ENCODE peak calls at places on chromosome 11, in four cellular contexts. One of them, this sample, is unnamed.

GRCh38 chr11:64870176-64870892 is 8.1 kb downstream of the EHD1 start:
- DNase-seq in H9: no peak
- DNase-seq in mesendoderm: peak
- DNase-seq in H1: no peak
- DNase-seq in this sample: peak

GRCh38 chr11:113114452-113115027 is 153.3 kb downstream of the NCAM1 start:
- DNase-seq in H9: peak
- DNase-seq in mesendoderm: peak
- DNase-seq in H1: peak
- DNase-seq in this sample: peak

GRCh38 chr11:77747381-77747969 is 73.0 kb downstream of the RSF1 start:
- DNase-seq in H9: no peak
- DNase-seq in mesendoderm: peak
- DNase-seq in H1: no peak
- DNase-seq in this sample: peak

GRCh38 chr11:95596011-95596489 is 193.5 kb downstream of the FAM76B start:
- DNase-seq in H9: no peak
- DNase-seq in mesendoderm: peak
- DNase-seq in H1: no peak
- DNase-seq in this sample: peak

GRCh38 chr11:120985718-120986569 is 38.0 kb upstream of the TBCEL start:
- DNase-seq in H9: peak
- DNase-seq in mesendoderm: peak
- DNase-seq in H1: no peak
- DNase-seq in this sample: peak

GRCh38 chr11:1285876-1286275 is 23.6 kb downstream of the TOLLIP start:
- DNase-seq in H9: no peak
- DNase-seq in mesendoderm: no peak
- DNase-seq in H1: no peak
- DNase-seq in this sample: no peak

GRCh38 chr11:61617515-61617914 is 36.6 kb upstream of the SYT7 start:
- DNase-seq in H9: no peak
- DNase-seq in mesendoderm: no peak
- DNase-seq in H1: no peak
- DNase-seq in this sample: peak

GRCh38 chr11:101718406-101718805 is 134.6 kb upstream of the TRPC6 start:
- DNase-seq in H9: no peak
- DNase-seq in mesendoderm: no peak
- DNase-seq in H1: no peak
- DNase-seq in this sample: peak

GRCh38 chr11:44178381-44178780 is 82.9 kb downstream of the EXT2 start:
- DNase-seq in H9: no peak
- DNase-seq in mesendoderm: peak
- DNase-seq in H1: no peak
- DNase-seq in this sample: peak

GRCh38 chr11:61781585-61781984 is 10.8 kb downstream of the TMEM258 start:
- DNase-seq in H9: no peak
- DNase-seq in mesendoderm: no peak
- DNase-seq in H1: no peak
- DNase-seq in this sample: no peak

GRCh38 chr11:118907051-118907748 is 18.5 kb downstream of the BCL9L start:
- DNase-seq in H9: peak
- DNase-seq in mesendoderm: peak
- DNase-seq in H1: no peak
- DNase-seq in this sample: peak

GRCh38 chr11:122814401-122814800 is 23.9 kb upstream of the CRTAM start:
- DNase-seq in H9: no peak
- DNase-seq in mesendoderm: no peak
- DNase-seq in H1: no peak
- DNase-seq in this sample: no peak

GRCh38 chr11:122813176-122813917 is 25.0 kb upstream of the CRTAM start:
- DNase-seq in H9: no peak
- DNase-seq in mesendoderm: peak
- DNase-seq in H1: no peak
- DNase-seq in this sample: no peak

GRCh38 chr11:122812612-122813011 is 25.7 kb upstream of the CRTAM start:
- DNase-seq in H9: no peak
- DNase-seq in mesendoderm: no peak
- DNase-seq in H1: no peak
- DNase-seq in this sample: no peak

GRCh38 chr11:122809861-122810260 is 28.4 kb upstream of the CRTAM start:
- DNase-seq in H9: no peak
- DNase-seq in mesendoderm: no peak
- DNase-seq in H1: no peak
- DNase-seq in this sample: no peak

GRCh38 chr11:122811721-122812120 is 26.6 kb upstream of the CRTAM start:
- DNase-seq in H9: no peak
- DNase-seq in mesendoderm: no peak
- DNase-seq in H1: no peak
- DNase-seq in this sample: no peak
- H3K9ac ChIP-seq in H9: no peak
- H3K9ac ChIP-seq in mesendoderm: no peak
- H3K9ac ChIP-seq in H1: no peak
- H3K9ac ChIP-seq in this sample: no peak

GRCh38 chr11:70333206-70333605 is 62.7 kb downstream of the PPFIA1 start:
- DNase-seq in H9: no peak
- DNase-seq in mesendoderm: peak
- DNase-seq in H1: no peak
- DNase-seq in this sample: peak
- H4K5ac ChIP-seq in H9: peak
- H4K5ac ChIP-seq in mesendoderm: no peak
- H4K5ac ChIP-seq in H1: no peak
- H4K5ac ChIP-seq in this sample: peak

GRCh38 chr11:63489879-63490278 is 1.1 kb downstream of the PLAAT5 start:
- DNase-seq in H9: peak
- DNase-seq in mesendoderm: peak
- DNase-seq in H1: no peak
- DNase-seq in this sample: no peak
- H3K9ac ChIP-seq in H9: no peak
- H3K9ac ChIP-seq in mesendoderm: peak
- H3K9ac ChIP-seq in H1: no peak
- H3K9ac ChIP-seq in this sample: no peak

GRCh38 chr11:73663604-73664495 is 17.5 kb downstream of the PLEKHB1 start:
- DNase-seq in H9: no peak
- DNase-seq in mesendoderm: no peak
- DNase-seq in H1: no peak
- DNase-seq in this sample: no peak

GRCh38 chr11:73661035-73661628 is 14.8 kb downstream of the PLEKHB1 start:
- DNase-seq in H9: peak
- DNase-seq in mesendoderm: peak
- DNase-seq in H1: peak
- DNase-seq in this sample: peak

GRCh38 chr11:73659961-73660360 is 13.6 kb downstream of the PLEKHB1 start:
- DNase-seq in H9: no peak
- DNase-seq in mesendoderm: no peak
- DNase-seq in H1: no peak
- DNase-seq in this sample: no peak

GRCh38 chr11:73662445-73663157 is 16.2 kb downstream of the PLEKHB1 start:
- DNase-seq in H9: no peak
- DNase-seq in mesendoderm: no peak
- DNase-seq in H1: no peak
- DNase-seq in this sample: peak

GRCh38 chr11:73660497-73661034 is 14.2 kb downstream of the PLEKHB1 start:
- DNase-seq in H9: no peak
- DNase-seq in mesendoderm: no peak
- DNase-seq in H1: no peak
- DNase-seq in this sample: no peak
- H4K5ac ChIP-seq in H9: no peak
- H4K5ac ChIP-seq in mesendoderm: no peak
- H4K5ac ChIP-seq in H1: no peak
- H4K5ac ChIP-seq in this sample: no peak

GRCh38 chr11:9691865-9692264 is 28.0 kb downstream of the SWAP70 start:
- DNase-seq in H9: no peak
- DNase-seq in mesendoderm: no peak
- DNase-seq in H1: no peak
- DNase-seq in this sample: peak

GRCh38 chr11:9689721-9690120 is 25.8 kb downstream of the SWAP70 start:
- DNase-seq in H9: no peak
- DNase-seq in mesendoderm: no peak
- DNase-seq in H1: no peak
- DNase-seq in this sample: no peak

GRCh38 chr11:9692696-9693095 is 28.8 kb downstream of the SWAP70 start:
- DNase-seq in H9: no peak
- DNase-seq in mesendoderm: no peak
- DNase-seq in H1: no peak
- DNase-seq in this sample: no peak

GRCh38 chr11:9687736-9688494 is 24.0 kb downstream of the SWAP70 start:
- DNase-seq in H9: no peak
- DNase-seq in mesendoderm: no peak
- DNase-seq in H1: no peak
- DNase-seq in this sample: peak

DNA sequence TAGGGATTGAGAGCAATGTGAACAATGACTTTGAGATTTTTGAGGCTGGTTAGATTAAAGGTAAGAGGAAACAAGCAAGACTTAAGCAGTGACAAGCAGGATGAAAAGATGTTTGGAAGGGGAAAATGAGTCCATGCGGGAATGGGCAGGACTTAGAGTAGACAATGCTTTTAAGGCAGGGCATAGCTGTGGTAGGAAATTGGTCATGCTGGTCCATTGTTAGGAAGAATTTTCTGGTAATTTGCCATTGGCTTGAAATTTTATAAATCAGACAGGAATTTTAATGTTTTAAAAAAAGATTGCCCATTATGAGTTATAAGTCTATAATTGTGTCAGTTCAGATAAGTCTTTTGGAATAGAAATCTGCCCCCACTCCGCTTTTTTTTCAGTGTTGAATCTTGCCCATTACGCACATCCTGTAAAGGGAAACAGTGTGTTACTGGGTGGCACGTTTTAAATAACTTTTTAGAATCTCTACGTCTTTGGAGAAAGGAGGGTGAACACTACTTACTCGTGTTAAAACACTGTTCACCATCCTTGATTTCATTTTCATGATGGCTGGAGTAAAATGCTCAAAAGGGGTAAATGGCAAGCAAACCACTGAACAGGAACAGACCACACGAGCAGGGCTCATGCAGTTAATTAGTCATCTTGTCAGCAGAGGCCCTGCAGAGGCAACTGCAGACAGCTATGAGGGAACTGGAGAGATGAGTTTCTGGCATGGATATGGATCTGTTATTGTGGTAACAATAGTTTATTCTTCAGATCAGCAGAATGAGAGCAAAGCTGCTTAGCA is 25.0 kb downstream of the SWAP70 start:
- DNase-seq in H9: no peak
- DNase-seq in mesendoderm: peak
- DNase-seq in H1: no peak
- DNase-seq in this sample: peak
- H3K9ac ChIP-seq in H9: no peak
- H3K9ac ChIP-seq in mesendoderm: no peak
- H3K9ac ChIP-seq in H1: no peak
- H3K9ac ChIP-seq in this sample: no peak

DNA sequence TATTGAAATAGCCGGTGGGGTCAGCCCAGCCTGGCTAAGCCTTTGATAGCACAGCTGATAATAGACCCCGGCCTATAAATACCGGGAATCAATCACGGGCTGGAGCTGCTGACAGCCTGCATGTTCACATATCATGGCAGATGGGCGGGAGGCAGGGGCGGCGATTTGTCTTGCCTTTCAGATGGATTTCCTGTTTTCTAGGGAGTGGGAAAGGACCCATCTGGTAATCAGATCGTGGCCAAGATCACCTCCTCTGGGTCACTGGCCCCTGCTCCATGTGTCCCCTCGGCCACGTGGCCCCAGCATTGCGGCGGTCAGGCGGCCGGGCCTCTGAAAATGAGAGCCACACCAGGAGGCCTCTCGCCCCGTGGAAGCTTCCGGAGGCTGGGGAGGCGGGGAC is 36.5 kb downstream of the SMIM38 start:
- DNase-seq in H9: no peak
- DNase-seq in mesendoderm: no peak
- DNase-seq in H1: no peak
- DNase-seq in this sample: no peak
- H4K5ac ChIP-seq in H9: no peak
- H4K5ac ChIP-seq in mesendoderm: no peak
- H4K5ac ChIP-seq in H1: no peak
- H4K5ac ChIP-seq in this sample: no peak

DNA sequence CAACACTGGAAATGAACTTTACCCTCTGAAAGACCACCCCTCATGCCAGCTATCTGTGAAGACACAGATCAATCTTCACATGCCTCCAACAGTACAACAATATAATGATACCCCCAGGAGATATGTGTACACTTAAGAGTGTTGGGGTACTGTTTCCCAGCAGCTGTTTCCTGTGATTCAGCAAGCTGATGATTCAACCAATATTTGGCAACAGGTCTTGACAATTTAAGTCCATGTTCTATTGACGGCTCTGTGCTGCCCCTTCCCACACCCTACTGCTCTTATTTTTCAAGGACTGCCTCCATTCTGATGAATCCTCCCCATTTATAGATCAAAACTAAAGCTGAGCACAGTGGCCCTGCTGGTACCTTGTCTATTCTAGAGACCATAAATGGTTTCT is 6.6 kb downstream of the SNX19 start:
- DNase-seq in H9: no peak
- DNase-seq in mesendoderm: no peak
- DNase-seq in H1: no peak
- DNase-seq in this sample: peak
- H3K9ac ChIP-seq in H9: no peak
- H3K9ac ChIP-seq in mesendoderm: no peak
- H3K9ac ChIP-seq in H1: no peak
- H3K9ac ChIP-seq in this sample: no peak

DNA sequence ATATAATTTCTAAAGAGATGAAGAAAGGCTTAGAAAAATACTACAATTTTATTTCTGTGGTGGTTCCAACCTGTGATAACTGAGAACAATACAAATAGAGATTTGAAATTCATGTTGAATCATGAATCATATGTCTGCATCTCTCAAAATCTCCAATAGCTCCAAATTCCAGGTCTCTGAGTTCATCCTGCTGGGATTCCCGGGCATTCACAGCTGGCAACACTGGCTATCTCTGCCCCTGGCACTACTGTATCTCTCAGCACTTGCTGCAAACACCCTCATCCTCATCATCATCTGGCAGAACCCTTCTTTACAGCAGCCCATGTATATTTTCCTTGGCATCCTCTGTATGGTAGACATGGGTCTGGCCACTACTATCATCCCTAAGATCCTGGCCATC is at the start of gene OR56B1:
- DNase-seq in H9: no peak
- DNase-seq in mesendoderm: no peak
- DNase-seq in H1: no peak
- DNase-seq in this sample: no peak
- H4K5ac ChIP-seq in H9: no peak
- H4K5ac ChIP-seq in mesendoderm: no peak
- H4K5ac ChIP-seq in H1: no peak
- H4K5ac ChIP-seq in this sample: no peak